ENCODE peak calls at places on chromosomes 3 and 15, in four cellular contexts. One of them, this sample, is unnamed.

GRCh38 chr3:156407617-156408225 is 147.2 kb downstream of the SSR3 start:
- DNase-seq in CD4-positive, alpha-beta T cell: no peak
- DNase-seq in astrocyte: no peak
- DNase-seq in PC-3: no peak
- DNase-seq in this sample: no peak

GRCh38 chr3:101850327-101851048 is 1.2 kb downstream of the NFKBIZ start:
- DNase-seq in CD4-positive, alpha-beta T cell: peak; percentile 49
- DNase-seq in astrocyte: peak; percentile 71
- DNase-seq in PC-3: peak; percentile 57
- DNase-seq in this sample: no peak

GRCh38 chr3:129230311-129231019 is 18.9 kb upstream of the COPG1 start:
- DNase-seq in CD4-positive, alpha-beta T cell: no peak
- DNase-seq in astrocyte: peak; percentile 81
- DNase-seq in PC-3: peak; percentile 85
- DNase-seq in this sample: no peak

GRCh38 chr3:115341208-115341607 is 194.1 kb upstream of the ZBTB20 start:
- DNase-seq in CD4-positive, alpha-beta T cell: no peak
- DNase-seq in astrocyte: peak; percentile 82
- DNase-seq in PC-3: peak; percentile 80
- DNase-seq in this sample: no peak

GRCh38 chr3:98901032-98901464 is 447 bp downstream of the DCBLD2 start:
- DNase-seq in CD4-positive, alpha-beta T cell: no peak
- DNase-seq in astrocyte: no peak
- DNase-seq in PC-3: peak; percentile 58
- DNase-seq in this sample: no peak

GRCh38 chr3:35594739-35595138 is 44.6 kb upstream of the ARPP21 start:
- DNase-seq in CD4-positive, alpha-beta T cell: no peak
- DNase-seq in astrocyte: no peak
- DNase-seq in PC-3: no peak
- DNase-seq in this sample: no peak

GRCh38 chr3:170801597-170801996 is 68.4 kb downstream of the RPL22L1 start:
- DNase-seq in CD4-positive, alpha-beta T cell: no peak
- DNase-seq in astrocyte: no peak
- DNase-seq in PC-3: no peak
- DNase-seq in this sample: no peak

GRCh38 chr3:21435871-21436270 is 315.1 kb downstream of the ZNF385D start:
- DNase-seq in CD4-positive, alpha-beta T cell: no peak
- DNase-seq in astrocyte: peak; percentile 99
- DNase-seq in PC-3: peak; percentile 99
- DNase-seq in this sample: peak; percentile 74

GRCh38 chr15:63166219-63166618 is 8.9 kb upstream of the RPS27L start:
- DNase-seq in CD4-positive, alpha-beta T cell: no peak
- DNase-seq in astrocyte: no peak
- DNase-seq in PC-3: peak; percentile 34
- DNase-seq in this sample: no peak

GRCh38 chr15:39582286-39582976 is 1.6 kb downstream of the THBS1 start:
- DNase-seq in CD4-positive, alpha-beta T cell: no peak
- DNase-seq in astrocyte: no peak
- DNase-seq in PC-3: peak; percentile 17
- DNase-seq in this sample: no peak

GRCh38 chr15:38401101-38401500 is 52.8 kb upstream of the FAM98B start:
- DNase-seq in CD4-positive, alpha-beta T cell: no peak
- DNase-seq in astrocyte: peak; percentile 52
- DNase-seq in PC-3: no peak
- DNase-seq in this sample: no peak

GRCh38 chr15:91780387-91780786 is 73.1 kb upstream of the SLCO3A1 start:
- DNase-seq in CD4-positive, alpha-beta T cell: no peak
- DNase-seq in astrocyte: no peak
- DNase-seq in PC-3: no peak
- DNase-seq in this sample: no peak

GRCh38 chr15:42371125-42371524 is 11.8 kb downstream of the CAPN3 start:
- DNase-seq in CD4-positive, alpha-beta T cell: no peak
- DNase-seq in astrocyte: no peak
- DNase-seq in PC-3: peak; percentile 69
- DNase-seq in this sample: no peak

GRCh38 chr3:44120721-44121582 is 120.7 kb upstream of the TOPAZ1 start:
- DNase-seq in CD4-positive, alpha-beta T cell: no peak
- DNase-seq in astrocyte: no peak
- DNase-seq in PC-3: no peak
- DNase-seq in this sample: no peak

GRCh38 chr3:110564674-110565073 is 506.9 kb upstream of the NECTIN3 start:
- DNase-seq in CD4-positive, alpha-beta T cell: no peak
- DNase-seq in astrocyte: no peak
- DNase-seq in PC-3: no peak
- DNase-seq in this sample: no peak

GRCh38 chr3:38126121-38126892 is 10.6 kb downstream of the ACAA1 start:
- DNase-seq in CD4-positive, alpha-beta T cell: no peak
- DNase-seq in astrocyte: no peak
- DNase-seq in PC-3: no peak
- DNase-seq in this sample: no peak

GRCh38 chr3:149553781-149554451 is 79.4 kb downstream of the TM4SF4 start:
- DNase-seq in CD4-positive, alpha-beta T cell: no peak
- DNase-seq in astrocyte: peak; percentile 97
- DNase-seq in PC-3: no peak
- DNase-seq in this sample: peak; percentile 88

GRCh38 chr3:55497250-55497649 is 10.1 kb upstream of the WNT5A start:
- DNase-seq in CD4-positive, alpha-beta T cell: no peak
- DNase-seq in astrocyte: no peak
- DNase-seq in PC-3: no peak
- DNase-seq in this sample: no peak

GRCh38 chr3:67906256-67906655 is 251.8 kb upstream of the SUCLG2 start:
- DNase-seq in CD4-positive, alpha-beta T cell: no peak
- DNase-seq in astrocyte: no peak
- DNase-seq in PC-3: no peak
- DNase-seq in this sample: no peak

GRCh38 chr3:41997702-41998551 is 36.0 kb upstream of the ULK4 start:
- DNase-seq in CD4-positive, alpha-beta T cell: no peak
- DNase-seq in astrocyte: no peak
- DNase-seq in PC-3: no peak
- DNase-seq in this sample: no peak

GRCh38 chr3:19348500-19348899 is 200.2 kb downstream of the KCNH8 start:
- DNase-seq in CD4-positive, alpha-beta T cell: no peak
- DNase-seq in astrocyte: no peak
- DNase-seq in PC-3: no peak
- DNase-seq in this sample: no peak

GRCh38 chr3:158539414-158540014 is 31.5 kb upstream of the MLF1 start:
- DNase-seq in CD4-positive, alpha-beta T cell: peak; percentile 8
- DNase-seq in astrocyte: peak; percentile 25
- DNase-seq in PC-3: peak; percentile 58
- DNase-seq in this sample: peak; percentile 16

GRCh38 chr3:152834354-152835310 is at the start of gene P2RY1:
- DNase-seq in CD4-positive, alpha-beta T cell: no peak
- DNase-seq in astrocyte: peak; percentile 57
- DNase-seq in PC-3: peak; percentile 58
- DNase-seq in this sample: no peak

GRCh38 chr3:65130782-65131181 is 443.0 kb upstream of the ADAMTS9 start:
- DNase-seq in CD4-positive, alpha-beta T cell: no peak
- DNase-seq in astrocyte: peak; percentile 59
- DNase-seq in PC-3: no peak
- DNase-seq in this sample: no peak

GRCh38 chr15:27064080-27064479 is 93.1 kb downstream of the GABRG3 start:
- DNase-seq in CD4-positive, alpha-beta T cell: no peak
- DNase-seq in astrocyte: no peak
- DNase-seq in PC-3: no peak
- DNase-seq in this sample: no peak
- H3K9me3 ChIP-seq in CD4-positive, alpha-beta T cell: peaks cover 21% of the 10 kb centered on the region
- H3K9me3 ChIP-seq in astrocyte: peaks cover 15% of the 10 kb centered on the region
- H3K9me3 ChIP-seq in PC-3: peaks cover 14% of the 10 kb centered on the region
- H3K9me3 ChIP-seq in this sample: peaks cover 28% of the 10 kb centered on the region

GRCh38 chr15:51312754-51313390 is 25.5 kb downstream of the CYP19A1 start:
- DNase-seq in CD4-positive, alpha-beta T cell: no peak
- DNase-seq in astrocyte: peak; percentile 77
- DNase-seq in PC-3: peak; percentile 41
- DNase-seq in this sample: no peak

GRCh38 chr15:51311510-51311909 is 26.9 kb downstream of the CYP19A1 start:
- DNase-seq in CD4-positive, alpha-beta T cell: no peak
- DNase-seq in astrocyte: no peak
- DNase-seq in PC-3: no peak
- DNase-seq in this sample: no peak

GRCh38 chr15:51313644-51314280 is 24.6 kb downstream of the CYP19A1 start:
- DNase-seq in CD4-positive, alpha-beta T cell: no peak
- DNase-seq in astrocyte: no peak
- DNase-seq in PC-3: no peak
- DNase-seq in this sample: no peak

GRCh38 chr15:51310064-51310463 is 28.3 kb downstream of the CYP19A1 start:
- DNase-seq in CD4-positive, alpha-beta T cell: no peak
- DNase-seq in astrocyte: peak; percentile 57
- DNase-seq in PC-3: no peak
- DNase-seq in this sample: no peak

DNA sequence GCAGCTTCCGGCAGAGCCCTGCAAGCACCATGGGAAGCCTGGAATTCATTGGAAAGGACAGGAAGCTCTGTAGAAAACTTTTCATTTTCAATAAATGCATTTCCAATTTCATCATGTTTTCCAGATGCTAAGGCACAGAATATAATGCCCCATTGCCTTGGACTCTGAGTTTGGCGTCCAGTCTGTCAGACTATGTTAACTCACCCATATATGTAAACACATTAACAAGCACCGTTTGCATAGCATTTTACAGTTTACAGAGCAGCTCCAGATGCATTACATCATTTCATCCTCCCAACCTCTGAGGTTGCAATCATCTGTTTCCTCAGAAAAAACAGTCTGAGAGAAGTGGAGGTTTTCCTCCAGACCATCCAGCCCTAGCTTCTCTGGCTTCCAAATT is 26.3 kb downstream of the CYP19A1 start:
- DNase-seq in CD4-positive, alpha-beta T cell: no peak
- DNase-seq in astrocyte: peak; percentile 39
- DNase-seq in PC-3: peak; percentile 29
- DNase-seq in this sample: peak; percentile 68
- TF ChIP-seq CTCF in CD4-positive, alpha-beta T cell: no peak
- TF ChIP-seq CTCF in astrocyte: no peak
- TF ChIP-seq CTCF in PC-3: no peak
- TF ChIP-seq CTCF in this sample: no peak

GRCh38 chr3:46435327-46435726 is 28.3 kb downstream of the CCRL2 start:
- DNase-seq in CD4-positive, alpha-beta T cell: no peak
- DNase-seq in astrocyte: no peak
- DNase-seq in PC-3: no peak
- DNase-seq in this sample: no peak

GRCh38 chr3:46429250-46429649 is 22.2 kb downstream of the CCRL2 start:
- DNase-seq in CD4-positive, alpha-beta T cell: no peak
- DNase-seq in astrocyte: no peak
- DNase-seq in PC-3: peak; percentile 21
- DNase-seq in this sample: no peak

GRCh38 chr3:46427929-46428833 is 21.1 kb downstream of the CCRL2 start:
- DNase-seq in CD4-positive, alpha-beta T cell: no peak
- DNase-seq in astrocyte: no peak
- DNase-seq in PC-3: peak; percentile 60
- DNase-seq in this sample: no peak

GRCh38 chr3:46433841-46434240 is 26.8 kb downstream of the CCRL2 start:
- DNase-seq in CD4-positive, alpha-beta T cell: no peak
- DNase-seq in astrocyte: no peak
- DNase-seq in PC-3: no peak
- DNase-seq in this sample: no peak

DNA sequence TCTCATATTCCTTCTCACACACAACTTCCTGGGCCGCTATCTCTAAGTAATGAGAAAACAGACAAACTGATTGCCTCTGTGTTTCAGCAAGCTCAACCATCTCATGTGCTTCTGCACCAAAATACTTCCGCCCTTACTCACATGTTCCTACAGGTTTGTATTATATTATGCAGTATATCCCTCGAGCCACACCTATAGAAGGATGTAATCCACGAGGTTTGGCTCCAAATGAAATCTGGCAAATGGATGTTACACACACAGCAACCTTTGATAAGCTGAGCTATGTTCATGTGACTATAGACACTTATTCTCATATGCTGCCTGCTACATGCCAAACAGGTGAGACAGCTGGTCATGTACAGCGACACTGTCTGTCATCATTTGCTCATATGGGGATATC is 22.6 kb downstream of the CCRL2 start:
- DNase-seq in CD4-positive, alpha-beta T cell: no peak
- DNase-seq in astrocyte: no peak
- DNase-seq in PC-3: peak; percentile 84
- DNase-seq in this sample: no peak
- H3K27ac ChIP-seq in CD4-positive, alpha-beta T cell: no peak overlapping the region
- H3K27ac ChIP-seq in astrocyte: no peak overlapping the region
- H3K27ac ChIP-seq in PC-3: peak overlapping the region; percentile 65
- H3K27ac ChIP-seq in this sample: no peak overlapping the region

GRCh38 chr15:27889258-27889657 is 209.9 kb downstream of the OCA2 start:
- DNase-seq in CD4-positive, alpha-beta T cell: no peak
- DNase-seq in astrocyte: no peak
- DNase-seq in PC-3: peak; percentile 4
- DNase-seq in this sample: no peak

GRCh38 chr15:27884726-27885125 is 214.4 kb downstream of the OCA2 start:
- DNase-seq in CD4-positive, alpha-beta T cell: no peak
- DNase-seq in astrocyte: no peak
- DNase-seq in PC-3: no peak
- DNase-seq in this sample: no peak

DNA sequence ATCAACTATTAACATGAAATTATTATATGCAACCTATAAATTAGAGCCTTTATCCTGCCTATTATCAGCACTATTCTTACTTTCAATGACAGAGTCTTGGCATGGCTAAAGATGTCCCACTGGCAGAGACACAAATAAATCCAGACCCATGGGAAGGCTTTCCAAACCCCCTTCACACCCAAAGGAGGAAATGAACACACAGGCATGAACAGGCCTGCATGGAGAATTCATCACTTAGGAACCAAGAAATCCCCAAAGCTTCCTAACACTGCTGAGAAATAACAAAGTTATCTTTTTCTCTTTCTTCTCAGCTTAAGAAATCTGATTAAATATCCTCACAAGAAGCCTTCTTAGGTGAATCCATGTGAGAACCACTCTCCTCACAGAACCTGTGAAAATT is 213.9 kb downstream of the OCA2 start:
- DNase-seq in CD4-positive, alpha-beta T cell: no peak
- DNase-seq in astrocyte: no peak
- DNase-seq in PC-3: no peak
- DNase-seq in this sample: no peak
- H3K9me3 ChIP-seq in CD4-positive, alpha-beta T cell: no peaks in the 10 kb centered on the region
- H3K9me3 ChIP-seq in astrocyte: no peaks in the 10 kb centered on the region
- H3K9me3 ChIP-seq in PC-3: peaks cover 17% of the 10 kb centered on the region
- H3K9me3 ChIP-seq in this sample: peaks cover 9% of the 10 kb centered on the region

GRCh38 chr3:133926736-133927542 is 31.3 kb upstream of the RAB6B start:
- DNase-seq in CD4-positive, alpha-beta T cell: no peak
- DNase-seq in astrocyte: no peak
- DNase-seq in PC-3: no peak
- DNase-seq in this sample: no peak
- TF ChIP-seq CTCF in CD4-positive, alpha-beta T cell: no peak
- TF ChIP-seq CTCF in astrocyte: no peak
- TF ChIP-seq CTCF in PC-3: no peak
- TF ChIP-seq CTCF in this sample: peak; percentile 16

DNA sequence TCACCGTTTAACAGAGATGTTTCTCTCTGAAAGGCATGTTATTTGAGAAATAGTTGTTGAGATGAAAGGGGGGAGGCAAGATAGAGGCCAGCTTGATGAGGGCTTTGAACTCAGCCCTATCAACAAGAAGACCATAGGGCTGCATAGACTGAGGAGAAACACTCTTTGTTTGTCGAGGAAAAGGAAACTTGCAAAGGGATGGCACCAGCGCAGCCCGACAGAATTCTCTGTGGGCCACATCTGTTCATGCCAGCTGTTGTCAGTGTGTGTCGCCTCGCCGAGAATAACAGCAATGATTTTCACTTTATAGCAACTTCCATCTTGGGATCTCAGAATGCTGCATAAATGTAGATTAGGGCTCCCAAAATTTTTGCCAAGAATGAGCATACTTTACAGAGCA is 478.3 kb upstream of the TPRG1 start:
- DNase-seq in CD4-positive, alpha-beta T cell: no peak
- DNase-seq in astrocyte: no peak
- DNase-seq in PC-3: no peak
- DNase-seq in this sample: no peak
- H3K27ac ChIP-seq in CD4-positive, alpha-beta T cell: no peak overlapping the region
- H3K27ac ChIP-seq in astrocyte: no peak overlapping the region
- H3K27ac ChIP-seq in PC-3: no peak overlapping the region
- H3K27ac ChIP-seq in this sample: no peak overlapping the region

GRCh38 chr15:25171111-25171811 is 216.5 kb downstream of the SNRPN start:
- DNase-seq in CD4-positive, alpha-beta T cell: no peak
- DNase-seq in astrocyte: no peak
- DNase-seq in PC-3: no peak
- DNase-seq in this sample: no peak
- H3K9me3 ChIP-seq in CD4-positive, alpha-beta T cell: peaks cover 38% of the 10 kb centered on the region
- H3K9me3 ChIP-seq in astrocyte: peaks cover 27% of the 10 kb centered on the region
- H3K9me3 ChIP-seq in PC-3: peaks cover 9% of the 10 kb centered on the region
- H3K9me3 ChIP-seq in this sample: peaks cover 65% of the 10 kb centered on the region

This sample was measured in AG04450.